ENCODE peak calls at places on chromosome 16, in eight cellular contexts. C is upper lobe of right lung, L is HAP-1, N is DND-41, H is GM23338, X is SJSA1, P is prostate gland, U is stomach. B is an unnamed sample. For H3K4me1 and H3K27me3, the result is how much of the 10 kb centered on the place peaks cover.

GRCh38 chr16:17305694-17306093 is 165.1 kb downstream of the XYLT1 start:
- DNase-seq in C (no peak), L (no peak), N (no peak), H (no peak), X (peak), P (no peak), U (no peak), B (no peak)

GRCh38 chr16:51225902-51226301 is 74.8 kb upstream of the SALL1 start:
- DNase-seq in C (no peak), L (no peak), N (no peak), H (no peak), X (no peak), P (no peak), U (no peak), B (no peak)

GRCh38 chr16:25155553-25156460 is 44.3 kb downstream of the LCMT1 start:
- DNase-seq in C (no peak), L (no peak), N (peak), H (no peak), X (no peak), P (no peak), U (no peak), B (no peak)

GRCh38 chr16:56317998-56318912 is 107.1 kb downstream of the AMFR start:
- DNase-seq in C (peak), L (peak), N (peak), H (peak), X (peak), P (peak), U (peak), B (peak)

GRCh38 chr16:65772134-65772732 is 594.3 kb upstream of the CDH5 start:
- DNase-seq in C (no peak), L (peak), N (no peak), H (peak), X (no peak), P (no peak), U (no peak), B (no peak)

GRCh38 chr16:12724216-12724615 is 79.5 kb downstream of the CPPED1 start:
- DNase-seq in C (no peak), L (no peak), N (no peak), H (no peak), X (no peak), P (no peak), U (no peak), B (no peak)

GRCh38 chr16:56363181-56363716 is 62.1 kb downstream of the AMFR start:
- DNase-seq in C (no peak), L (no peak), N (no peak), H (no peak), X (no peak), P (no peak), U (no peak), B (no peak)

GRCh38 chr16:48311242-48311641 is 63.9 kb upstream of the ABCC11 start:
- DNase-seq in C (no peak), L (no peak), N (no peak), H (no peak), X (no peak), P (no peak), U (no peak), B (no peak)

GRCh38 chr16:47978491-47979490 is 177.0 kb downstream of the ABCC12 start:
- DNase-seq in C (no peak), L (no peak), N (no peak), H (peak), X (no peak), P (no peak), U (no peak), B (no peak)

GRCh38 chr16:22220714-22221113 is 14.6 kb downstream of the EEF2K start:
- DNase-seq in C (no peak), L (no peak), N (no peak), H (no peak), X (no peak), P (peak), U (peak), B (peak)

GRCh38 chr16:48586083-48586482 is 23.9 kb downstream of the N4BP1 start:
- DNase-seq in C (no peak), L (no peak), N (no peak), H (no peak), X (no peak), P (no peak), U (no peak), B (no peak)

GRCh38 chr16:21628772-21629171 is 23.6 kb downstream of the IGSF6 start:
- DNase-seq in C (no peak), L (no peak), N (no peak), H (no peak), X (no peak), P (no peak), U (no peak), B (no peak)

GRCh38 chr16:46822270-46822669 is 8.7 kb downstream of the C16orf87 start:
- DNase-seq in C (no peak), L (no peak), N (no peak), H (no peak), X (peak), P (no peak), U (no peak), B (no peak)

GRCh38 chr16:31000671-31001382 is 9.6 kb downstream of the STX1B start:
- DNase-seq in C (no peak), L (no peak), N (no peak), H (no peak), X (no peak), P (no peak), U (no peak), B (no peak)

GRCh38 chr16:23296994-23297393 is 5.1 kb upstream of the SCNN1B start:
- DNase-seq in C (no peak), L (no peak), N (peak), H (peak), X (no peak), P (no peak), U (peak), B (peak)

GRCh38 chr16:66845791-66846221 is 1.6 kb downstream of the CA7 start:
- DNase-seq in C (no peak), L (no peak), N (no peak), H (no peak), X (no peak), P (no peak), U (no peak), B (no peak)

GRCh38 chr16:64159986-64160385 is 961.9 kb downstream of the CDH11 start:
- DNase-seq in C (no peak), L (no peak), N (no peak), H (no peak), X (no peak), P (no peak), U (no peak), B (no peak)

GRCh38 chr16:28494141-28494851 is at the start of gene APOBR:
- DNase-seq in C (peak), L (no peak), N (peak), H (no peak), X (no peak), P (no peak), U (peak), B (no peak)

GRCh38 chr16:50692999-50693781 is at the start of gene NOD2:
- DNase-seq in C (no peak), L (peak), N (no peak), H (peak), X (no peak), P (no peak), U (peak), B (no peak)

GRCh38 chr16:53518550-53519416 is 15.8 kb upstream of the AKTIP start:
- DNase-seq in C (no peak), L (no peak), N (peak), H (no peak), X (no peak), P (no peak), U (peak), B (no peak)

GRCh38 chr16:50821586-50821985 is 79.7 kb downstream of the CYLD start:
- DNase-seq in C (no peak), L (no peak), N (no peak), H (peak), X (no peak), P (no peak), U (no peak), B (no peak)

GRCh38 chr16:50209548-50210265 is 56.6 kb downstream of the TENT4B start:
- DNase-seq in C (no peak), L (no peak), N (no peak), H (peak), X (no peak), P (no peak), U (no peak), B (no peak)

GRCh38 chr16:49970818-49971431 is 54.1 kb upstream of the CNEP1R1 start:
- DNase-seq in C (no peak), L (no peak), N (no peak), H (no peak), X (no peak), P (no peak), U (no peak), B (no peak)

GRCh38 chr16:80007216-80007615 is 406.7 kb upstream of the MAF start:
- DNase-seq in C (no peak), L (no peak), N (no peak), H (no peak), X (no peak), P (no peak), U (no peak), B (no peak)

GRCh38 chr16:10128397-10129258 is 53.6 kb downstream of the GRIN2A start:
- DNase-seq in C (no peak), L (no peak), N (no peak), H (no peak), X (no peak), P (no peak), U (no peak), B (no peak)

GRCh38 chr16:31423241-31423640 is 4.9 kb downstream of the COX6A2 start:
- DNase-seq in C (peak), L (no peak), N (no peak), H (no peak), X (no peak), P (no peak), U (no peak), B (no peak)

GRCh38 chr16:15616068-15616467 is 26.9 kb downstream of the MARF1 start:
- DNase-seq in C (no peak), L (no peak), N (no peak), H (no peak), X (no peak), P (no peak), U (no peak), B (no peak)

GRCh38 chr16:48188449-48189102 is 32.8 kb upstream of the ABCC12 start:
- DNase-seq in C (no peak), L (no peak), N (no peak), H (no peak), X (no peak), P (no peak), U (no peak), B (no peak)

DNA sequence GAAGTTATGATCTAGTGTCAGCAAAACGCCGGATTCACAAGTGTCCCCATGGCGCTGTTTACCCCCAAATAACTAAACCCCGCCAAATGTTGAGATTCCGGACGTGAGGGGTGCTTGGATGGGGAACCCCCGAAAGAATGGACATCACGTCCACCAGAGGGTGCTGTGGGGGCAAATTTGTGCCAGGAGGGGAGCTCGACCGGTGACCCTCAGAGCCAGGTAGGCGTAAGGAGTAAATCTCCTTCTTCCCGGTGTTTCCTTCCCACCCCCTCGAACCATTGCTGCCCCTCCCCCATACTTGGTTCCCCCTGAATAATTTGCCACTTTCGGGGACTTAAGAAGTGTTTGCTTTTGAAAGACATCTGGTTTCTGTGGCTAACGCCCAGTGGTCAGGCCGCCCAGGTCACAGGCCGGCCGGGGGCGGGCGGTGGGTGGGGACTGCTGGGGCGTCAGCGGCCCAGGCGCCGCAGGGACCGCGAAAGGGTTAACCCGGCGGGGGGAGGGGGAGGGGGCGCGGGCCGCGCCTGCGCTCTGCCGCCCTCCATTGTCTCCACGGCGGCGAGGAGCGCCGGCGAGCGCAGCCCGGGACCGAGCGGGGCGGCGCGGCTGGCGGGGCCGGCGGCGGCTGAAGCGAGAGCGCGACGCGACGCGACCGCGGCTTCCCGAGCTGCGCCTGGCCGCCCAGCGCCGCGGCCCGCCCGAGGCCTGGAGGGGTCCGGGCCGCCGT is at the start of gene ZNRF1:
- DNase-seq in C (peak), L (peak), N (peak), H (peak), X (peak), P (peak), U (peak), B (peak)
- H3K4me1 ChIP-seq in C (under half), L (under half), N (under half), H (under half), X (under half), P (under half), U (under half), B (under half)

GRCh38 chr16:780296-780695 is 7.9 kb downstream of the RPUSD1 start:
- DNase-seq in C (no peak), L (no peak), N (no peak), H (no peak), X (no peak), P (no peak), U (no peak), B (no peak)

GRCh38 chr16:778909-779527 is 9.2 kb downstream of the RPUSD1 start:
- DNase-seq in C (no peak), L (no peak), N (no peak), H (no peak), X (no peak), P (no peak), U (no peak), B (no peak)

GRCh38 chr16:778447-778846 is 9.7 kb downstream of the RPUSD1 start:
- DNase-seq in C (no peak), L (no peak), N (no peak), H (no peak), X (no peak), P (no peak), U (no peak), B (no peak)

GRCh38 chr16:777826-778225 is 10.4 kb downstream of the RPUSD1 start:
- DNase-seq in C (no peak), L (no peak), N (no peak), H (no peak), X (no peak), P (no peak), U (no peak), B (no peak)

GRCh38 chr16:779561-779960 is 8.6 kb downstream of the RPUSD1 start:
- DNase-seq in C (no peak), L (no peak), N (no peak), H (no peak), X (no peak), P (no peak), U (no peak), B (no peak)
- H3K27me3 ChIP-seq in C (under half), L (under half), N (under half), H (under half), X (under half), P (under half), U (under half), B (under half)

GRCh38 chr16:89475144-89475543 is 15.2 kb downstream of the ANKRD11 start:
- DNase-seq in C (no peak), L (no peak), N (no peak), H (peak), X (no peak), P (no peak), U (no peak), B (no peak)

GRCh38 chr16:89471225-89471624 is 19.1 kb downstream of the ANKRD11 start:
- DNase-seq in C (no peak), L (no peak), N (no peak), H (no peak), X (no peak), P (no peak), U (no peak), B (no peak)

GRCh38 chr16:89473791-89474414 is 16.5 kb downstream of the ANKRD11 start:
- DNase-seq in C (no peak), L (no peak), N (peak), H (no peak), X (no peak), P (no peak), U (no peak), B (no peak)

GRCh38 chr16:89473136-89473712 is 17.1 kb downstream of the ANKRD11 start:
- DNase-seq in C (no peak), L (no peak), N (no peak), H (no peak), X (no peak), P (no peak), U (no peak), B (no peak)

GRCh38 chr16:89472711-89473075 is 17.7 kb downstream of the ANKRD11 start:
- DNase-seq in C (no peak), L (no peak), N (no peak), H (no peak), X (no peak), P (no peak), U (no peak), B (no peak)
- H3K4me1 ChIP-seq in C (half or more), L (under half), N (under half), H (under half), X (under half), P (under half), U (half or more), B (half or more)

DNA sequence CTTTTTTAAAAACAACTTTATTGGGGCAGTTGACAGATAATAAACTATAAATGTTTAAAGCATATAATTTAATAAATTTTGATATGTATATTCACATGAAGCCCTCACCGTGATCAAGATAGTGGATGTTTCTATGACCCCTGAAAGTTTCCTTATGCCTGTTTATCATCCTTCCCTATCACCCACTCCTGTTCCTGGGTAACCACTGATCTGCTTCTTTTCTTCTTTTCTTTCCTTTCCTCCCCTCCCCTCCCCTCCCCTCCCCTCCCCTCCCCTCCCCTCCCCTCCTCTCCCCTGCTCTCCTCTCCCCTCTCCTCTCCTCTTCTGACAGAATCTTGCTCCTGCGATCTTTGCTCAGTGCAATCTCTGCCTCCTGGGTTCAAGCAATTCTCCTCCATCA is 193.7 kb upstream of the CDH13 start:
- DNase-seq in C (no peak), L (no peak), N (no peak), H (no peak), X (no peak), P (no peak), U (no peak), B (no peak)
- H3K27me3 ChIP-seq in C (under half), L (under half), N (under half), H (under half), X (under half), P (under half), U (under half), B (under half)

GRCh38 chr16:85602402-85602801 is 10.7 kb upstream of the GSE1 start:
- DNase-seq in C (no peak), L (no peak), N (no peak), H (no peak), X (no peak), P (no peak), U (no peak), B (no peak)
- H3K4me1 ChIP-seq in C (under half), L (under half), N (under half), H (half or more), X (under half), P (under half), U (under half), B (half or more)

DNA sequence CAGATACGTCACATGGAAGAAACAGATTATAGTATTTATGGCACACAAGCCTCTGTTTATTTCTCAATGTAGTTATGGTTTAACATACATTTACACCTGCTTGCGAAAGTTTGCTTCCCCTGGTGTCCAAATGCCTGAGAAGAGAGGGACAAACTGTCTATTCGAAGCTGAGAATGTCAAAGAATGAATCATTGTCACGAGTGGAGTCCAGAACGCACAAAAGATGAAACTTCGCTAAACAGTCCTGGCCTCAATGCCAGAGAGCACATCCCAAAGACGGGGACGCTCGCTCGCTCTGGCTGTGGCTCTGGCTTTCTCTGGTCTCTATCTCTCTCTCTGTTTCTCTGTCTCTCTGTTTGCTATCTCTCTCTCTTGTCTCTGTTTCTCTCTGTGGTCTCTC is 298.8 kb downstream of the FOXL1 start:
- DNase-seq in C (no peak), L (no peak), N (no peak), H (no peak), X (no peak), P (no peak), U (no peak), B (no peak)
- H3K27me3 ChIP-seq in C (under half), L (under half), N (under half), H (under half), X (under half), P (under half), U (under half), B (under half)

DNA sequence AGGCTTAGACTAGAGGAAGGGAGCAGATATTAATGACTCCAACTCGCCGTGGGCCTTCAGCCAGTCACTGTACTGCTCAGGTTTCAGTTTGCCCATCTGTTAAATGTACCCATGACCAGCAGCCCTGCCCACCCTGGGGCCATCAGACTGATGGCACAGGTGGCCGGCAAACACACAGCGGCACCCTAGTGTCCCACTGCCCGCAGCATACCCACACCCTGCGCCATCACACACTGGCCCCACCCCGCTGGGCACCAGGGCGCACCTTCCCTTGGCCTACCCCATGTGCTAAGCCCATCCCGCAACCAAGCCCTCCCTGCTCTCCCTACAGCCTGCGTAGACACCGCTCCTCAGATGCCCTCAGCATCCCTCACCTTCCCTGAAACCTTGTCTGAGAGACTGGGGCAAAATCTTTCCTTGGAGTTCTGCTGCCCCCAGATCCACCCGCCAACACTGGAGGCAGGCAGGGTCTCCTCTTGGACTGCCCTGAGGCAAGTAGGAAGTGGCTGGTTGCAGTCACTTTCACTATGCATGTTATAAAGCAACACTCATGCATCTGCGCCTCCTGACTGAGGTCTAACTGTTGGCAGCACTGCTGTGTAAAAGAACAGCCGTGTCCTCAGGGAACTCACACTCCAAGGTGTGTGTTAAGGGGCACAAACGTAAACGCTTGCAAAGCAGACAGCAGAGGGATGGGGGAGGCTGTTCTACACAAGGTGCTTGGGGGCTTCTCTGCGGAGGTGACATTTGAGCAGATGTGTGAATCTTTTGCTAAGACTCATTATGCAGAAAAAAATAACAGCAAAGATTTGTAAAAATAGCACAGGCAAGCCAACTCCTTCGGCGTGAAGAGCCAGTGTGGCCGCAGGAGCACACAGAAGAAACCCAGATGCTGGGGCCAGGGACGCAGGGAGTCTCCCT is 6.7 kb upstream of the BCAR1 start:
- DNase-seq in C (no peak), L (no peak), N (no peak), H (no peak), X (no peak), P (no peak), U (no peak), B (no peak)
- H3K4me1 ChIP-seq in C (half or more), L (under half), N (under half), H (half or more), X (half or more), P (under half), U (half or more), B (half or more)

B was measured in body of pancreas.